ENCODE peak calls at places on chromosome 21, in five cellular contexts. D is ovary, V is K562, B is stomach, W is sigmoid colon. P is an unnamed sample.

GRCh38 chr21:29555601-29556000 is 256.9 kb downstream of the BACH1 start:
- DNase-seq in D (no peak), V (no peak), B (no peak), W (no peak), P (no peak)

GRCh38 chr21:28018741-28019669 is 973.7 kb downstream of the LTN1 start:
- DNase-seq in D (no peak), V (no peak), B (no peak), W (no peak), P (no peak)

GRCh38 chr21:33658919-33659318 is 16.6 kb downstream of the ITSN1 start:
- DNase-seq in D (no peak), V (no peak), B (no peak), W (no peak), P (no peak)

GRCh38 chr21:46428286-46428685 is 30.4 kb upstream of the DIP2A start:
- DNase-seq in D (no peak), V (no peak), B (no peak), W (no peak), P (no peak)

GRCh38 chr21:31622397-31622796 is 37.1 kb upstream of the SOD1 start:
- DNase-seq in D (no peak), V (no peak), B (no peak), W (no peak), P (no peak)

GRCh38 chr21:27954806-27955205 is 987.9 kb upstream of the ADAMTS5 start:
- DNase-seq in D (no peak), V (no peak), B (no peak), W (no peak), P (no peak)

GRCh38 chr21:29187939-29188338 is 57.5 kb downstream of the MAP3K7CL start:
- DNase-seq in D (no peak), V (no peak), B (no peak), W (peak; percentile 86), P (no peak)

GRCh38 chr21:15514073-15514946 is 215.5 kb upstream of the USP25 start:
- DNase-seq in D (no peak), V (no peak), B (no peak), W (no peak), P (no peak)

GRCh38 chr21:24436236-24436635 is 1171.0 kb downstream of the MRPL39 start:
- DNase-seq in D (no peak), V (no peak), B (no peak), W (no peak), P (no peak)

GRCh38 chr21:28719731-28720130 is 272.9 kb downstream of the LTN1 start:
- DNase-seq in D (no peak), V (no peak), B (no peak), W (no peak), P (no peak)

GRCh38 chr21:46420241-46421190 is 38.2 kb upstream of the DIP2A start:
- DNase-seq in D (no peak), V (no peak), B (no peak), W (no peak), P (no peak)

GRCh38 chr21:29342394-29342957 is 43.8 kb downstream of the BACH1 start:
- DNase-seq in D (no peak), V (no peak), B (no peak), W (peak; percentile 82), P (peak; percentile 82)

GRCh38 chr21:40013001-40013735 is 145.9 kb downstream of the PCP4 start:
- DNase-seq in D (no peak), V (no peak), B (no peak), W (no peak), P (peak; percentile 72)

GRCh38 chr21:32190491-32191144 is 88.2 kb downstream of the MIS18A start:
- DNase-seq in D (no peak), V (no peak), B (no peak), W (no peak), P (peak; percentile 34)

GRCh38 chr21:31667639-31668038 is 8.1 kb downstream of the SOD1 start:
- DNase-seq in D (no peak), V (no peak), B (no peak), W (no peak), P (no peak)

GRCh38 chr21:36422279-36423098 is 37.3 kb downstream of the CHAF1B start:
- DNase-seq in D (no peak), V (peak; percentile 85), B (peak; percentile 66), W (no peak), P (no peak)

GRCh38 chr21:39474545-39474944 is 22.8 kb downstream of the SH3BGR start:
- DNase-seq in D (no peak), V (no peak), B (no peak), W (no peak), P (no peak)

GRCh38 chr21:35204850-35205564 is 155.9 kb upstream of the RUNX1 start:
- DNase-seq in D (peak; percentile 90), V (peak; percentile 76), B (peak; percentile 90), W (peak; percentile 89), P (no peak)

GRCh38 chr21:41715649-41716321 is 51.1 kb downstream of the RIPK4 start:
- DNase-seq in D (no peak), V (no peak), B (no peak), W (no peak), P (no peak)
- TF ChIP-seq EP300 in D (no peak), V (no peak), B (no peak), W (no peak), P (no peak)

DNA sequence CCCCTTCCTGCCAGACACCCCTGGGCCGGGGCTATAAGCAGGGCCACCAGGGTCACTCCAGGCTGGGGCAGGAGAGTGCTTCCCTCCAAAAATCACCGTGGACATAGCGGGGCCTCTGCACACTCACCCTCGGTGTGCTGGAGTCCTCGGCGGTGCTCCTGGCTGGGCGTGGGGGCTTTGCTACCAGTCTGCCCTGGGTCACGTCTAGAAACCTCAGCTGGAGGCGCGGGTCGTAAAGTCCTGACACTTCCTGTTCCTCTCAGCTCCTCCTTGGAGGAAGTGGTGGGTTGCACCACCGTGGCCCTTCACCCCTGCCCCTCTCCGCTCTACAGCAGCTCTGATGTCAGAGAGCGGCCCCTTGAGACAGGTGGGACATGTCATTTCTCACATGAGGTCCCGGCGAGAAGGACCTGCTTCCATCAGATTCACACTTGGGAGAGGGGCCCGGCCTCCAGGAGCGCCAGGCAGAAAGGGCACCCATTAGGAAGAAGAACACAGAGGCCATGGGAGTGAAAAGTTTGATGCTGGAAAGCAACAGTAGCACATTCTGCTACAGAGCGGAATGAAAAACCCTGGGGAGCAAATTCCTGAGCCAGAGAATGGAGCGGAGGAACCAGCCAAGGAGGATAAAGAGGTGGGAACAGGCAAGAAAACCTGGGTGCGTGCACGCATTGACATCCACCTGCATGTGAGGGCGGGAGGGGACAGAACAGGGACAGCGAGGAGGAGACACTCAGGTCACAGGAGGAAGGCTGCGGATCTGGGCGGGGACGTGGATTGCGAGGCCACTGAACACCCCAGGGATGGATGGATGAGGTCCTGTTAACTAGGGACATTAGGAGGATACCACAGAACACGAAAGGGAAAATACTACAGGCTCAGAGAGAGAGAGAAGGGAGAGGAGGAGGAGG is at the start of gene ITGB2:
- DNase-seq in D (no peak), V (no peak), B (peak; percentile 40), W (no peak), P (no peak)
- TF ChIP-seq EP300 in D (no peak), V (no peak), B (no peak), W (no peak), P (no peak)

GRCh38 chr21:38166214-38166547 is 90.6 kb upstream of the KCNJ15 start:
- DNase-seq in D (no peak), V (no peak), B (no peak), W (no peak), P (no peak)

GRCh38 chr21:38167345-38167744 is 89.4 kb upstream of the KCNJ15 start:
- DNase-seq in D (no peak), V (no peak), B (no peak), W (no peak), P (no peak)

GRCh38 chr21:38170283-38170682 is 86.5 kb upstream of the KCNJ15 start:
- DNase-seq in D (no peak), V (no peak), B (peak; percentile 57), W (no peak), P (no peak)

GRCh38 chr21:38170705-38171682 is 85.8 kb upstream of the KCNJ15 start:
- DNase-seq in D (no peak), V (no peak), B (peak; percentile 45), W (no peak), P (no peak)

DNA sequence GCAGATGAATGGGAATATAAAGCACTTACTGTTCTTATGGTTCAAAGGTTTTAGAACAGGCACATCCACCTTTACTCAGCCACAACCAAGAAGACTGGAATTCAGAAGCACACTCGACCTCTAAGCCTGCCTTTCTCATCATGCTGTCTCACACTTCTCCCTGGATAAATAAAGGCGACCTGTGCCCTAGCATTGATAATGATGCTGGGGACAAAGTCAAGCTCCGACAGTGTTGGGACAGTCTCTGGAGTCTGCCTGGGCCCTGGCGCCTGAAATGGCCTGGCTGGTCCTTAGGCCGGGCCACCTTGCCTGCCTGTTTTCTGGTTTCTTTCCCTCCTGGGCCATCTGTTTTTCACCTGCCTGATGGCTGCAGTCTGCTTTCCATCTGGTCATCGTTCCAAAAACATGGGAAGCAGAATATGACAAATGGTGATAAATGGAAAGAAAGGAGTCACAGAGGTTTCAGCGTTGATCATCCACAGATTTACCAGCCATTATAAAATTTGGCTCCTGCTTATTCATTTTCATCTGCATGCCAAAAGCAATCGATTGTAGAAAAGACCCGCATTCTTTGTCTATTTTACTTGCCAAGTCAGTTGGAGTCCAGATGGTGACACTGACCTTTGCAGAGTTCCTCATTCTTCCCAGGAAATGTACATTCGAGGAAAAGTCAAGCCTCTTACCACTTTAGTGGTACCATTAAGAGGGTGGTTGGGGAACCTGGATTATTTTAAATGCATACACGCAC is 91.2 kb upstream of the KCNJ15 start:
- DNase-seq in D (no peak), V (no peak), B (no peak), W (no peak), P (no peak)
- TF ChIP-seq EP300 in D (no peak), V (no peak), B (no peak), W (no peak), P (no peak)

DNA sequence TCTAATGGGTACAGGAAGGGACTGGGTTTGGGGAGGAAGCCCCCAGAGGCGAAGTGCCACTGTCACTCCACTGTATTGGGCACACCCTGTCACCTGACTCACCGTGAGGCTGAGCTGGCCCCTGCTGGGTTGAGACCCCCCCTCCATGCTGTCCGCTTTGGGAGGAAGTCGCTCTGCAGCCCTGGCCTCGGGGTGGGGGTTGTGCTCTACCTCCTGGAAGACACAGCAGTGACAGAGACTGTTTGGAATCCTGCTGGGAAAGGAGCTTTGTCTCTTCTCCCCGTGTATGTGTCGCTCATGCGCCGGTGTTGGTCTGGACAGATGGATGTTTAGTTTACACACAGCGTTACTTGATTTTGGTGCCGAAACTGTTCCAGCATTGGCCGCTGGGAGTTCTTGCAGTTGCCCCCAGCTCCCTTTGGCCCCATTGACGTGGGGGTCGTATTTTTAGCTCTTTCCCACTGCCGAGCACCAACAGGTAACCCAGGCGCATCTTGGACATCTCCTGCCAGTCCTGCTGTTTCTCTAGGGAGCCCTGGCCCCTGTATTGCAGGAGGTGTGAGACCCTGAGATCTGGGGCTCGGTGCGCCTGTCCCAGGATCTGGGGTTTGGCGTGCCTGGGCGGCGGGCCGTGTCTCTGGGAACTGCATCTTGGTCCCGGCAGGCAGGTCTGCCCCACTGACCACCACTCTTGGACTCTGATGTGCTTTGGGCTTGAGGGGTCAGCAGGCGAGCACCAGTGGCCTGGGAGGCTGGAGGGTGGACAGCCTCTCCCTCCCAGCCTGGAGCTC is 30.3 kb downstream of the SLX9 start:
- DNase-seq in D (no peak), V (no peak), B (no peak), W (peak; percentile 77), P (no peak)
- TF ChIP-seq EP300 in D (no peak), V (no peak), B (no peak), W (no peak), P (no peak)

P was measured in suprapubic skin.